ENCODE peak calls at places on chromosome 20, in four cellular contexts. V is SJSA1; N is CD8-positive, alpha-beta T cell; S is heart left ventricle. J is an unnamed sample.

GRCh38 chr20:10902836-10903410 is 229.1 kb upstream of the JAG1 start:
- DNase-seq in V (no peak), S (no peak), N (no peak), J (no peak)

GRCh38 chr20:44442298-44443070 is 33.2 kb upstream of the TTPAL start:
- DNase-seq in S (no peak), N (no peak), V (no peak), J (no peak)

GRCh38 chr20:59001068-59001448 is 6.0 kb downstream of the CTSZ start:
- DNase-seq in V (no peak), S (no peak), N (no peak), J (no peak)

GRCh38 chr20:2340136-2340535 is 40.6 kb upstream of the TGM6 start:
- DNase-seq in V (no peak), S (no peak), N (no peak), J (no peak)

GRCh38 chr20:48285656-48286055 is 500.4 kb upstream of the SULF2 start:
- DNase-seq in V (no peak), S (no peak), N (no peak), J (no peak)

GRCh38 chr20:4225778-4226177 is 210.4 kb upstream of the RNF24 start:
- DNase-seq in S (no peak), N (no peak), V (peak; percentile 94), J (no peak)

GRCh38 chr20:33815671-33816070 is 4.5 kb downstream of the CHMP4B start:
- DNase-seq in N (no peak), V (no peak), S (no peak), J (no peak)

GRCh38 chr20:45230631-45231030 is 9.5 kb downstream of the SEMG2 start:
- DNase-seq in N (no peak), V (no peak), S (no peak), J (no peak)

GRCh38 chr20:15020845-15021244 is 683.4 kb upstream of the FLRT3 start:
- DNase-seq in N (no peak), V (no peak), S (no peak), J (no peak)

GRCh38 chr20:57020364-57020763 is 246.1 kb downstream of the BMP7 start:
- DNase-seq in V (no peak), S (no peak), N (no peak), J (no peak)

GRCh38 chr20:19609642-19610223 is 148.3 kb upstream of the RIN2 start:
- DNase-seq in N (no peak), S (no peak), V (no peak), J (no peak)

GRCh38 chr20:5608104-5608447 is 142.1 kb upstream of the SHLD1 start:
- DNase-seq in S (no peak), V (no peak), N (no peak), J (no peak)

GRCh38 chr20:47765715-47766594 is 19.3 kb downstream of the SULF2 start:
- DNase-seq in S (no peak), V (no peak), N (no peak), J (no peak)

GRCh38 chr20:25000268-25000801 is 7.8 kb upstream of the APMAP start:
- DNase-seq in N (no peak), V (peak; percentile 47), S (no peak), J (no peak)

GRCh38 chr20:16865406-16865805 is 117.2 kb downstream of the OTOR start:
- DNase-seq in V (no peak), S (no peak), N (no peak), J (no peak)

GRCh38 chr20:17866234-17867001 is 102.2 kb downstream of the SNX5 start:
- DNase-seq in V (no peak), N (no peak), S (no peak), J (no peak)

DNA sequence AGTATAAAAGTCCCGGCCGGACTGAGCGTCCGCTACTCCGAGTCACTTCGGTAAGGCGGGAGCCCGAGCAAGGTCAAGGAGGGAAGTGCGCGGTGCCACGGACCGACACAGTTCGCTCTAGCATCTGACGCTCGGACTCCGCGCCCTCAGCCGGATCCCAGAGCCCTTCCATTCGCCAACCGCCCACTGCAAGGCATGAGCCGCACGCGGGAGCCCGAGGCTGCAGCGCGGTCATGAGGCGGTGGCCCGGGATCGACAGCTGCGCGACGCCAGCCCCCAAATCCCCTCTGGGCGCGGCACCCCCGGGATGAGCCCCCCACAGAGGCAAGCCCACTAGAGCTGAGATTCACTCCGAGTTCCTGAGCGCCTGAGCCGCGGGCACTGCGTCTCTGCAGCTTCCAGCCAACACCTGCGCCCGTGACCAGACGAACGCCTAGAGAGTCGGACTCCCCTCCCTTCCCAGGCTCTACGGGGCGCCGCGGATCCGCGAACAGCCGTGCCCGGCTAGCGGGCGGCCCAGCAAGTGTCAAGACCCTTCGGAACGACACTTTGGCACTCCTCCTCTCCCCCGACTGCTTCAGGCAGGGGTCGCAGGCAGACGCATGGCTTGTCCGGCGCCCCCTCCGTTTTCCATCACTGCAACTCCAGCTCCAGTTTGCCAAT is 749 bp upstream of the ISM1 start:
- DNase-seq in N (no peak), S (peak; percentile 70), V (no peak), J (no peak)
- H3K4me3 ChIP-seq in N (peak overlapping the region; percentile 64), S (peak overlapping the region; percentile 62), V (no peak overlapping the region), J (no peak overlapping the region)

GRCh38 chr20:21180248-21180647 is 54.4 kb downstream of the KIZ start:
- DNase-seq in S (no peak), N (no peak), V (no peak), J (no peak)

GRCh38 chr20:21177767-21178166 is 51.9 kb downstream of the KIZ start:
- DNase-seq in N (no peak), V (no peak), S (no peak), J (no peak)

GRCh38 chr20:21181028-21181427 is 55.1 kb downstream of the KIZ start:
- DNase-seq in N (no peak), S (no peak), V (no peak), J (no peak)

GRCh38 chr20:21182832-21183563 is 57.1 kb downstream of the KIZ start:
- DNase-seq in S (no peak), N (no peak), V (peak; percentile 72), J (no peak)

GRCh38 chr20:21179796-21180195 is 53.9 kb downstream of the KIZ start:
- DNase-seq in S (no peak), N (no peak), V (no peak), J (no peak)
- H3K4me3 ChIP-seq in S (no peak overlapping the region), N (no peak overlapping the region), V (no peak overlapping the region), J (no peak overlapping the region)

GRCh38 chr20:40441771-40442170 is 247.3 kb downstream of the MAFB start:
- DNase-seq in S (no peak), N (no peak), V (no peak), J (no peak)
- H3K4me3 ChIP-seq in S (no peak overlapping the region), N (no peak overlapping the region), V (no peak overlapping the region), J (no peak overlapping the region)

DNA sequence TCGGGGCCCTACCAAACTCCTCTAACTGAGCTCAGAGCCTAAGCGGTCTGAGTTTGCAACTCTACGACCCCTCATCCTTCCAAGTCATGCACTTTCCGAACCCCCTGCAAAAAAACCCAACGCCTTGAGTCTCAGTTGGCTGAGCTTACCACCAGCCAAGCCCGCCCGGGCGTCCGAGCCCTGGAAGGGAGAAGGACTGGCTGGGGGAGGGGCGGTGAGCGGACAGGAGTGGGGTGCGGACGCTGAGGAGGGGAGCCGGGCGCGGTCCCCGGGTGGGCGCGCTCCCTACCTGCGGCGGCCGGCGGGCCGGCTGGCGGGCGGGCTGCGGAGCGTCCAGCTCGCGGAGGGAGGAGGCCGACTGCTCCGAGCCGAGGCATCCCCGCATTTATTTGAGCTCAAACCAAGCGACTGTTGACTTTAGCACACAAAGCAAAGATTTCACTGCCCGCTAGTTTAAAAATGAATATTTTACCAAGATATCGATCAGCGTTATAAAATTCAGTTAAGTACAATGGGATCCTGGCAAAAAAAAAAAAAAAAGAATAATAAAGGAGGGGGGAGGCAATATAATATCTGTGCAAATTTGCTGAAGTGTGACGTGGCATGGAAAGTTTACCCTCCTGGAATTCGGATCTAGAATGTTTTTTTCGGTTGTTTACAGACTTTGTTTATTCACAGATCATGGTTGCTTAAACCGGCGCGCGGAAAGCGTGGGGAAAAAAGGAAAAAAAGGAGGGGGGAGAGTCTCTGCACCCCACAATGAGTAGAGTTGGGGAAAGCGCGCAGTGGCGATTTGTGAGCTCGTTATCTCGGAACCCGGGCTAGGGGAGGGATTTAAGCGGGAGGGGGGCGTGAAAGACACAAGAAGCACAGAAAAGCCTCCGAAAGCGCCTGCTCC is 5.9 kb downstream of the FOXA2 start:
- DNase-seq in V (no peak), S (no peak), N (no peak), J (no peak)
- H3K4me3 ChIP-seq in V (no peak overlapping the region), S (no peak overlapping the region), N (no peak overlapping the region), J (no peak overlapping the region)

GRCh38 chr20:49484180-49485140 is 2.0 kb upstream of the KCNB1 start:
- DNase-seq in V (peak; percentile 74), S (peak; percentile 89), N (peak; percentile 3), J (peak; percentile 9)
- H3K4me3 ChIP-seq in V (peak overlapping the region; percentile 42), S (peak overlapping the region; percentile 64), N (peak overlapping the region; percentile 35), J (no peak overlapping the region)

GRCh38 chr20:63469019-63469712 is 3.3 kb downstream of the KCNQ2 start:
- DNase-seq in V (no peak), S (no peak), N (no peak), J (no peak)

GRCh38 chr20:63470410-63470809 is 2.0 kb downstream of the KCNQ2 start:
- DNase-seq in V (no peak), S (no peak), N (no peak), J (no peak)

GRCh38 chr20:63471002-63471718 is 1.3 kb downstream of the KCNQ2 start:
- DNase-seq in N (no peak), V (no peak), S (no peak), J (no peak)

GRCh38 chr20:63468421-63468820 is 4.0 kb downstream of the KCNQ2 start:
- DNase-seq in N (no peak), V (no peak), S (no peak), J (no peak)

DNA sequence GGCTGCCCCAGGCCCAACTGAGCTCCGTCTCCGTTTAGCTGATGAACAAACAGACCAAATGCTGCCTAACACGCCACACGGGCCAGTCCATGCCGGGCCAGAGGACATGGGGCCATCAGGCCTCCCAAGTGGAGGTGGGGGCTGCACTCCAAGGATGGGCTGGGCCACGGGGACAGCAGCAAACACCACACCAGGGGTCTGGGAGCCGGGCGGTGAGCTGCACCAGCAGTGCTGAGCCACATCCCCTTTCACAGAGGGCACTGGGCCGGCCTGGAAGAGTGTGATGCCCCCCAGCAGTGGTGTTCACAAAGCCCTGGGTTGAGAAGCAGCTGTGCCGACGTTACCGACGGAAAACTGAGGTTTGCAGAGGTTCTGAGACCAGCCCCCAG is 2.7 kb downstream of the KCNQ2 start:
- DNase-seq in S (no peak), V (no peak), N (no peak), J (no peak)
- H3K4me3 ChIP-seq in S (no peak overlapping the region), V (no peak overlapping the region), N (no peak overlapping the region), J (no peak overlapping the region)